ENCODE peak calls at places on chromosomes 7 and 10, in four cellular contexts. N, O, U and V are unnamed samples.

GRCh38 chr7:44398506-44398905 is 73.1 kb upstream of the CAMK2B start:
- DNase-seq in N (no peak), O (no peak), U (no peak), V (no peak)

GRCh38 chr7:129258649-129259389 is 34.0 kb downstream of the AHCYL2 start:
- DNase-seq in N (no peak), O (no peak), U (no peak), V (no peak)

GRCh38 chr7:55365103-55365679 is at the start of gene LANCL2:
- DNase-seq in N (peak; percentile 48), O (peak; percentile 76), U (peak; percentile 48), V (peak; percentile 68)

GRCh38 chr10:127576751-127577161 is 27.6 kb downstream of the NPS start:
- DNase-seq in N (no peak), O (peak; percentile 2), U (peak; percentile 1), V (no peak)

GRCh38 chr10:132679217-132679595 is 106.7 kb downstream of the NKX6-2 start:
- DNase-seq in N (no peak), O (no peak), U (no peak), V (peak; percentile 3)

GRCh38 chr10:63763744-63764143 is 242.5 kb downstream of the REEP3 start:
- DNase-seq in N (peak; percentile 23), O (no peak), U (peak; percentile 53), V (no peak)

GRCh38 chr10:68598978-68599753 is 39.0 kb downstream of the TET1 start:
- DNase-seq in N (no peak), O (no peak), U (peak; percentile 72), V (peak; percentile 11)

GRCh38 chr7:51141451-51141971 is 175.1 kb downstream of the COBL start:
- DNase-seq in N (peak; percentile 7), O (peak; percentile 74), U (peak; percentile 55), V (peak; percentile 40)

GRCh38 chr7:134899729-134900128 is 86.6 kb upstream of the AGBL3 start:
- DNase-seq in N (peak; percentile 28), O (no peak), U (peak; percentile 66), V (no peak)

GRCh38 chr7:144786522-144786921 is 49.3 kb downstream of the TPK1 start:
- DNase-seq in N (peak; percentile 37), O (no peak), U (peak; percentile 2), V (no peak)

GRCh38 chr7:137669706-137670105 is 177.1 kb downstream of the DGKI start:
- DNase-seq in N (peak; percentile 43), O (no peak), U (peak; percentile 57), V (no peak)

GRCh38 chr7:140165422-140165821 is 11.4 kb downstream of the KDM7A start:
- DNase-seq in N (peak; percentile 90), O (no peak), U (peak; percentile 73), V (peak; percentile 28)

GRCh38 chr10:93821051-93821772 is 63.5 kb downstream of the LGI1 start:
- DNase-seq in N (peak; percentile 63), O (peak; percentile 34), U (peak; percentile 54), V (no peak)

GRCh38 chr7:122884186-122884585 is 2.1 kb downstream of the CADPS2 start:
- DNase-seq in N (no peak), O (no peak), U (no peak), V (no peak)